ENCODE peak calls at places on chromosomes 4 and X, in five cellular contexts. K is mesenchymal stem cell, H is H9, X is neuronal stem cell, W is H1. Z is an unnamed sample.

GRCh38 chr4:102585329-102585728 is 84.2 kb downstream of the NFKB1 start:
- DNase-seq in K (no peak), H (no peak), X (no peak), W (no peak), Z (peak; percentile 53)

GRCh38 chrX:78997870-78998558 is 52.8 kb downstream of the P2RY10 start:
- DNase-seq in K (no peak), H (no peak), X (no peak), W (no peak), Z (no peak)

GRCh38 chr4:87734936-87735335 is 64.4 kb upstream of the IBSP start:
- DNase-seq in K (no peak), H (no peak), X (no peak), W (no peak), Z (no peak)

GRCh38 chr4:30714408-30715031 is 5.6 kb upstream of the PCDH7 start:
- DNase-seq in K (peak; percentile 72), H (peak; percentile 55), X (peak; percentile 40), W (no peak), Z (peak; percentile 2)

GRCh38 chr4:77232653-77233052 is 75.6 kb downstream of the CCNG2 start:
- DNase-seq in K (peak; percentile 9), H (no peak), X (no peak), W (no peak), Z (peak; percentile 48)

GRCh38 chr4:38663801-38664703 is at the start of gene KLF3:
- DNase-seq in K (peak; percentile 89), H (peak; percentile 81), X (peak; percentile 82), W (no peak), Z (peak; percentile 95)

GRCh38 chr4:128825226-128825625 is 15.7 kb downstream of the JADE1 start:
- DNase-seq in K (no peak), H (no peak), X (no peak), W (no peak), Z (peak; percentile 94)

GRCh38 chr4:150150545-150151156 is 72.4 kb downstream of the DCLK2 start:
- DNase-seq in K (no peak), H (no peak), X (peak; percentile 15), W (no peak), Z (no peak)

GRCh38 chr4:116395408-116395807 is 690.0 kb downstream of the TRAM1L1 start:
- DNase-seq in K (no peak), H (no peak), X (no peak), W (no peak), Z (no peak)

GRCh38 chr4:14855719-14856075 is 146.6 kb upstream of the CPEB2 start:
- DNase-seq in K (no peak), H (no peak), X (no peak), W (no peak), Z (no peak)

GRCh38 chr4:115370490-115370889 is 257.1 kb upstream of the NDST4 start:
- DNase-seq in K (no peak), H (no peak), X (no peak), W (no peak), Z (no peak)

GRCh38 chrX:147573266-147573665 is 338.5 kb upstream of the FMR1 start:
- DNase-seq in K (no peak), H (no peak), X (no peak), W (no peak), Z (no peak)

GRCh38 chrX:149312936-149313432 is 192.1 kb downstream of the IDS start:
- DNase-seq in K (no peak), H (no peak), X (no peak), W (no peak), Z (no peak)

GRCh38 chrX:153669174-153669890 is 4.3 kb downstream of the PNCK start:
- DNase-seq in K (no peak), H (peak; percentile 61), X (no peak), W (no peak), Z (peak; percentile 39)

GRCh38 chrX:3526749-3527148 is 180.3 kb upstream of the MXRA5 start:
- DNase-seq in K (no peak), H (no peak), X (no peak), W (no peak), Z (no peak)

GRCh38 chr4:84691170-84691691 is 108.3 kb downstream of the CDS1 start:
- DNase-seq in K (peak; percentile 95), H (no peak), X (no peak), W (no peak), Z (peak; percentile 84)

GRCh38 chr4:139453041-139453370 is 915 bp upstream of the RAB33B start:
- DNase-seq in K (no peak), H (no peak), X (no peak), W (no peak), Z (peak; percentile 68)

GRCh38 chrX:111035256-111035655 is 60.7 kb upstream of the PAK3 start:
- DNase-seq in K (no peak), H (no peak), X (no peak), W (no peak), Z (no peak)

GRCh38 chrX:17161991-17162390 is 213.0 kb upstream of the NHS start:
- DNase-seq in K (no peak), H (no peak), X (no peak), W (no peak), Z (no peak)

GRCh38 chr4:34733185-34733916 is 1511.0 kb downstream of the ARAP2 start:
- DNase-seq in K (no peak), H (no peak), X (no peak), W (no peak), Z (no peak)

GRCh38 chr4:189124149-189124758 is 816.4 kb upstream of the FRG1 start:
- DNase-seq in K (peak; percentile 54), H (no peak), X (peak; percentile 11), W (no peak), Z (no peak)

GRCh38 chr4:149825336-149825735 is 9.7 kb upstream of the IQCM start:
- DNase-seq in K (no peak), H (no peak), X (no peak), W (no peak), Z (no peak)

GRCh38 chr4:119858176-119858575 is 208.5 kb downstream of the MAD2L1 start:
- DNase-seq in K (peak; percentile 8), H (no peak), X (no peak), W (no peak), Z (peak; percentile 15)

GRCh38 chr4:130712038-130712437 is 1616.1 kb downstream of the C4orf33 start:
- DNase-seq in K (no peak), H (no peak), X (no peak), W (no peak), Z (no peak)

GRCh38 chr4:19381068-19381467 is 870.6 kb upstream of the SLIT2 start:
- DNase-seq in K (peak; percentile 25), H (no peak), X (no peak), W (no peak), Z (no peak)

DNA sequence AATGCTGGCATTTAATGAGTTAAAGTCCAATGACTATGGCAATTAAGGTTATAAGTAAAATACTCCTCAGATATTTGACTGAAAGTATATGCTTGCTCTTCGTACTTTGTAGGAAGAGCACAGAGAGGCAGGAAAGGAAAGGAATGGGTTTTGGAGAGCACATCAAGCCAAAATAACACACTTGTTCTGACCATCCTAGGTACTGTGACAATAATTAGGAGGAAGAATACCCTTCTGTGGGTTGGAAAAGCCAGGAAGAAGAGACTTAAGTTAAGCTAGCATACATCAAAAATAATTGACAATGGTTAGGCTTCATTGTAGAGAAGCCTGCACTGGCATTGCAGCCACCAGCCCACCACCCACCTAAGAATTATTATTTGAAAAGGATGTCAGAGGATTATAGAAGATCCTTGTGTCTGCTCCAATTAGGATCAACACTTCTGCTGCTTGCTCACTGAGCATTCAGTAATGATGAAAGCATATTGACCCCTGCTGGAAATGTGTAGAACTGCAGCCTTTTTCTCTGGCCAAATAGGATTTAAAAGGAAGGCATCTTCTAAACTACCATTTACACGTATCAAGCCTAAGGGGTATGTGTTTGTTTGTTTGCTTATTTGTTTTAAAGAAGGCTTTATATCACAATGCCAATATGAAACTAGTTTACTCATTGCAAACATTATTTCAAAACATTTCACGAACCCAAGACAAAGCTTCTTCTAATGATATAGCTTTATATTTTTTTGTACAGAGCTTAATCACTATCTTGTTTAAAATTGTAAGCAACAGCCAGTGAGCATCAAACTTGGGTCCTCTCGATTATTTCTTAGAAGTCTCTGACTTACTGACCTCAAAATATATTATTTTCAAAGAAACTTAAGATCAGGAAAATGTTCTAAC is 286.2 kb upstream of the TET2 start:
- DNase-seq in K (peak; percentile 78), H (peak; percentile 62), X (peak; percentile 79), W (peak; percentile 36), Z (peak; percentile 97)
- H2BK12ac ChIP-seq in K (no peak overlapping the region), H (no peak overlapping the region), X (no peak overlapping the region), W (no peak overlapping the region), Z (no peak overlapping the region)

GRCh38 chr4:40912455-40913055 is 162.8 kb downstream of the NSUN7 start:
- DNase-seq in K (peak; percentile 60), H (no peak), X (no peak), W (no peak), Z (peak; percentile 76)

GRCh38 chr4:40908297-40908696 is 158.5 kb downstream of the NSUN7 start:
- DNase-seq in K (no peak), H (peak; percentile 76), X (no peak), W (peak; percentile 9), Z (peak; percentile 18)

GRCh38 chr4:40908702-40909362 is 159.1 kb downstream of the NSUN7 start:
- DNase-seq in K (peak; percentile 81), H (peak; percentile 94), X (peak; percentile 77), W (peak; percentile 69), Z (peak; percentile 71)

GRCh38 chr4:40910706-40911105 is 161.0 kb downstream of the NSUN7 start:
- DNase-seq in K (no peak), H (no peak), X (no peak), W (no peak), Z (no peak)

DNA sequence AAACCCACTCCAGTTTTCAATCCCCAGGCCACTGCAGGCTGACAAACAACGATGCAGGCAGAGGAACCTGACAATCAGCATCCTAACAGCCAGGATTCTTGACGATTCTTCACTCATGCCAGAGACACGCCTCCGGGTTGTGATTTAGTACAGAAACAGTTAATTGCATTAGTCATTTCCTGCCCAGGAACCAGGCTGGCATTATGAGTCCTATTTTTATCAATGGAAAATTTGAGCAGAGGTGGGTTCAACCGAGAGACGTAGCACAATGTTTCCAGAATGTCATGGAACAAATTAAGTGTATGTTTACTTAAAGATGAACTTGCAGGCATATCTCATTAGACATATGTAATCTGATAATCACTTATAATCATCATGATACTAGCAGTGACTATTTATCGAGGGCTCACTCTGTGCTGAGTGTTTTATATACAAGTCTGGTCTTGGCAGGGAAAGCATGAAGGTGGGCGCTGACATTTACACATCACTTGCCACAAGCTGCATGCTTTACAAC is 159.7 kb downstream of the NSUN7 start:
- DNase-seq in K (peak; percentile 93), H (no peak), X (no peak), W (no peak), Z (no peak)
- H3K23ac ChIP-seq in K (no peak overlapping the region), H (no peak overlapping the region), X (no peak overlapping the region), W (no peak overlapping the region), Z (no peak overlapping the region)

DNA sequence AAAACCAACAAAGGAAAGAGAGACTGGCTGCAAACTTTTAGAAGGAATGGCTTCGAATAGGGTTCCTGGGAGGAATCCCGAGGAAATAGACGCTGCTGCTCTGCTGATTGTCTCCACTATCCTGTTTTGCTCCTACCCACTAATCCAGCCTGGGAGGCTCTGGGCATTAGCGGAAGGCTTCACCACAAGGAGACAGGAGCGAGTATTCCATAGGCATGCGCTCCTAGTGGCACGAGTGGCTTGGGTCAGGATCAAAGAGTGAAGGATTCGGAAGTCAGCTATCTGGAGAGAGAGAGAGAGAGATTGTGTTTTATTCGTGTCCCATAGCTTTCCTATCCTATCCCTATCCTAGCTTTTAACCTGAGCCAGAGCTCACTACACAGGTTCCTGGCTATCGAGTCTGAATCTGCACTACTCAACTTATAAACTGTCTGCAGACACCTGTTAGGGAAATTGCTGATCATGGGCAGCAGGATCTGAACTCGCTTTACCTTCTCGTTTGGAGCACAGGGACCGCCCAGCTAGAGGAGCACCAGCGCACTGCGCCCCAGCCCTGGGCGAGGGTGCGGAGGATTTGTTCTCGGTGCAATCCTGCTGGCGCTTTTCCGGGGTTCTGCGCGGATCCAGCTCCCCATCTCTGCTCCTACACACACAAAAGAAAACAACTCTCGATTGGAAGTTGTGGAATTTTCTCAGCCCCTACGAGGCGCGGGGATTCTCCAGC is 740 bp upstream of the NPY2R start:
- DNase-seq in K (no peak), H (peak; percentile 77), X (peak; percentile 58), W (peak; percentile 19), Z (no peak)
- H2BK12ac ChIP-seq in K (no peak overlapping the region), H (no peak overlapping the region), X (peak overlapping the region; percentile 8), W (no peak overlapping the region), Z (no peak overlapping the region)

GRCh38 chr4:26140150-26140898 is 180.5 kb upstream of the RBPJ start:
- DNase-seq in K (peak; percentile 58), H (no peak), X (no peak), W (no peak), Z (no peak)
- H3K23ac ChIP-seq in K (no peak overlapping the region), H (no peak overlapping the region), X (no peak overlapping the region), W (no peak overlapping the region), Z (no peak overlapping the region)

Z was measured in trophoblast cell.